ENCODE peak calls at places on chromosomes 11 and 22, in ten cellular contexts. F, P, W, H, B, O, V, X, M and K are unnamed samples. For H3K36me3 and H3K4me1, the result is how much of the 10 kb centered on the place peaks cover.

GRCh38 chr11:69645801-69646492 is 5.0 kb downstream of the CCND1 start:
- DNase-seq in P (no peak), W (peak), V (no peak), X (peak), M (peak), O (no peak), H (no peak), F (no peak), B (no peak), K (no peak)

GRCh38 chr11:88402192-88402715 is 64.7 kb upstream of the CTSC start:
- DNase-seq in W (no peak), M (no peak), P (no peak), X (no peak), H (no peak), V (no peak), O (peak), F (no peak), B (no peak), K (no peak)

GRCh38 chr11:117809236-117810055 is 12.4 kb upstream of the DSCAML1 start:
- DNase-seq in H (no peak), B (peak), M (peak), W (peak), F (peak), P (no peak), X (peak), O (no peak), V (peak), K (peak)

GRCh38 chr22:17164392-17165024 is 5.4 kb upstream of the HDHD5 start:
- DNase-seq in O (no peak), P (no peak), V (no peak), H (no peak), X (no peak), W (no peak), F (no peak), M (no peak), B (peak), K (no peak)

GRCh38 chr11:76578655-76579046 is 91.9 kb downstream of the LRRC32 start:
- DNase-seq in M (peak), W (no peak), X (peak), O (no peak), P (no peak), H (no peak), B (peak), V (no peak), F (peak), K (peak)

GRCh38 chr22:20205964-20206708 is 55.3 kb upstream of the CCDC188 start:
- DNase-seq in W (peak), V (peak), B (peak), M (peak), X (peak), F (peak), O (peak), P (peak), H (peak), K (peak)

GRCh38 chr22:36587289-36588154 is 58.6 kb upstream of the EIF3D start:
- DNase-seq in H (no peak), P (no peak), V (no peak), O (no peak), W (no peak), X (peak), F (no peak), M (no peak), B (no peak), K (no peak)

GRCh38 chr11:98940913-98941312 is 79.8 kb upstream of the CNTN5 start:
- DNase-seq in B (peak), F (no peak), W (no peak), X (no peak), H (no peak), M (no peak), V (no peak), P (no peak), O (no peak), K (no peak)

GRCh38 chr22:49087163-49087562 is 740.5 kb downstream of the BRD1 start:
- DNase-seq in P (no peak), V (no peak), O (no peak), H (no peak), X (no peak), M (peak), F (no peak), W (no peak), B (no peak), K (no peak)

GRCh38 chr11:5405173-5405572 is 16.7 kb upstream of the OR51Q1 start:
- DNase-seq in P (no peak), W (no peak), F (no peak), M (no peak), B (no peak), X (no peak), O (no peak), H (no peak), V (no peak), K (no peak)

GRCh38 chr11:61793084-61793828 is 545 bp downstream of the FEN1 start:
- DNase-seq in M (peak), O (no peak), F (no peak), P (no peak), H (no peak), W (no peak), V (peak), X (no peak), B (peak), K (no peak)

GRCh38 chr11:76626921-76627391 is 43.6 kb downstream of the LRRC32 start:
- DNase-seq in F (no peak), X (peak), P (no peak), H (peak), O (no peak), W (no peak), V (no peak), M (no peak), B (no peak), K (no peak)

GRCh38 chr11:17443423-17443822 is 33.2 kb downstream of the ABCC8 start:
- DNase-seq in F (no peak), X (no peak), O (no peak), M (no peak), V (no peak), B (no peak), H (no peak), P (no peak), W (no peak), K (no peak)

GRCh38 chr11:4072668-4073285 is 21.8 kb upstream of the RRM1 start:
- DNase-seq in O (peak), X (no peak), W (peak), F (no peak), V (peak), H (peak), P (peak), M (no peak), B (peak), K (no peak)

GRCh38 chr11:133134561-133135173 is 397.6 kb downstream of the OPCML start:
- DNase-seq in V (peak), X (no peak), H (peak), F (no peak), B (peak), O (peak), W (no peak), P (no peak), M (peak), K (peak)

GRCh38 chr22:34833982-34834510 is 231.9 kb upstream of the ISX start:
- DNase-seq in B (no peak), F (no peak), O (no peak), W (no peak), V (no peak), X (no peak), M (no peak), P (no peak), H (no peak), K (no peak)

GRCh38 chr11:78798567-78799170 is 224.0 kb upstream of the NARS2 start:
- DNase-seq in V (peak), P (peak), B (peak), O (no peak), M (peak), F (peak), X (peak), W (no peak), H (no peak), K (peak)

GRCh38 chr11:91066648-91067047 is 843.8 kb upstream of the CHORDC1 start:
- DNase-seq in P (no peak), F (no peak), B (no peak), M (no peak), V (no peak), O (no peak), X (no peak), H (no peak), W (no peak), K (no peak)
- H3K4me3 ChIP-seq in P (no peak), F (no peak), B (no peak), M (no peak), V (no peak), O (no peak), X (no peak), H (no peak), W (no peak), K (no peak)

GRCh38 chr11:65445604-65446445 is 23.2 kb downstream of the NEAT1 start:
- DNase-seq in F (no peak), H (no peak), B (no peak), X (peak), V (no peak), M (no peak), W (peak), P (no peak), O (peak), K (no peak)

GRCh38 chr11:65448418-65449196 is 26.0 kb downstream of the NEAT1 start:
- DNase-seq in X (peak), H (no peak), B (peak), W (peak), F (no peak), M (no peak), P (no peak), V (no peak), O (peak), K (no peak)

GRCh38 chr11:65446446-65447277 is 24.1 kb downstream of the NEAT1 start:
- DNase-seq in X (peak), F (no peak), V (peak), M (no peak), W (peak), B (no peak), P (no peak), H (no peak), O (peak), K (no peak)

GRCh38 chr11:65445101-65445603 is 22.6 kb downstream of the NEAT1 start:
- DNase-seq in O (no peak), P (no peak), H (no peak), W (peak), F (no peak), B (no peak), X (no peak), V (no peak), M (no peak), K (no peak)

GRCh38 chr11:65448074-65448417 is 25.4 kb downstream of the NEAT1 start:
- DNase-seq in F (no peak), X (no peak), W (no peak), O (peak), H (no peak), P (no peak), V (no peak), B (no peak), M (no peak), K (no peak)
- H3K36me3 ChIP-seq in F (under half), X (under half), W (under half), O (under half), H (under half), P (under half), V (under half), B (under half), M (under half), K (under half)

DNA sequence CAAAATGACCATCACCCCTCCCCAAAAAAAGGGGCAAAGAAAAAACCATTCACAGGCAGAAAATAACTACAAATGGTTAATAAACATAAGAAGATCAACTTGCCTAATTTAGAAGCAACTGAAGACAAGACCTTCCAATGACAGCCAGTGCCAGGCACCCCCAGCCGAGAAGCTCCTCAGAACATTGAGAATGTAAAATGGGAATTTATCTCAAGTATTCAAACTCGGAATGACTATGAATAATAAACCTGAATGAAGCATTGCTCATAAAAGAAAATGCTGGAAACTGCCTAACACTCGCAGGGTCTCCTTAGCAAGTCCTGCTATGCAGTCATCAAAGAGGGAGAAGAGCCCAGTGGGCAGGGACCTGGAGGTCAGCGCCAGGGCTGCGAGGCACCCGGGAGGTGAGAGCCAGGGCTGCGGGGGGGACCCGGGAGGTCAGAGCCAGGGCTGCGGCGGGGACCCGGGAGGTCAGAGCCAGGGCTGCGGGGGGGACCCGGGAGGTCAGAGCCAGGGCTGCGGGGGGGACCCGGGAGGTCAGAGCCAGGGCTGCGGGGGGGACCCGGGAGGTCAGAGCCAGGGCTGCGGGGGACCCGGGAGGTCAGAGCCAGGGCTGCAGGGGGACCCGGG is 23.2 kb upstream of the MOB2 start:
- DNase-seq in M (no peak), P (no peak), O (no peak), H (no peak), F (no peak), X (peak), V (no peak), W (peak), B (no peak), K (peak)
- H3K4me1 ChIP-seq in M (under half), P (half or more), O (under half), H (under half), F (half or more), X (under half), V (under half), W (under half), B (under half), K (half or more)

GRCh38 chr11:28114731-28115130 is 6.5 kb downstream of the METTL15 start:
- DNase-seq in P (no peak), X (no peak), M (no peak), F (no peak), H (no peak), B (no peak), O (no peak), V (no peak), W (no peak), K (no peak)
- H3K4me3 ChIP-seq in P (no peak), X (no peak), M (no peak), F (no peak), H (no peak), B (no peak), O (no peak), V (no peak), W (no peak), K (no peak)

DNA sequence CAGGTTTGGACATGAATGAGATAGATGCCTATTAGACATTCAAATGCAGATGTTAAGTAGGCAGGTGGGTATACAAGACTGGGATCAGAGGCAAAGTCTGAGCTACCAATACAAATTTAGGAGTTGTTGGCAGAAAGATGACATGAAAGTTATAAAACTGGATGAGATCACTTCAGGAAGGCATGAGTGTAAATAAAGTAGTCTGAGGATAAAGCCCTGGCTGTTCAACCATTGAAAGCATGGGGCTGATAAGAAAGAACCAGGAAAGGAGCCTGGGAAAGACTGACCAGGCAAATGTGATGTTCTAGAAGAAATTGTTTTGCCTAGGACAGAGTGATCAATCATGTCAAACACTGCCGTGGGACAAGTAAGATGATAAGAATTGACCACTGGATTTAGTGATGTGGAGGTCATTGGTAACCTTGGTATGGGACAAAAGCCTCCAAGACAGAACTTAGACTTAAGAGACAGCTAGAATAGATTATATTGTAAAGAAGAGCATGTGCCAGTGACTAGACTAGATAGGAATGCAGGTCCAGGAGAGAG is 98.5 kb downstream of the EHF start:
- DNase-seq in M (no peak), H (no peak), B (no peak), X (no peak), F (no peak), O (peak), W (no peak), V (no peak), P (no peak), K (no peak)
- H3K36me3 ChIP-seq in M (under half), H (under half), B (under half), X (under half), F (under half), O (under half), W (under half), V (under half), P (under half), K (under half)

GRCh38 chr11:72721276-72721675 is 30.9 kb downstream of the ARAP1 start:
- DNase-seq in M (no peak), X (no peak), H (no peak), W (no peak), P (no peak), V (no peak), F (no peak), O (no peak), B (no peak), K (no peak)
- H3K4me1 ChIP-seq in M (half or more), X (under half), H (under half), W (half or more), P (half or more), V (under half), F (under half), O (under half), B (under half), K (half or more)